ENCODE peak calls at places on chromosomes 11 and 22, in ten cellular contexts. O is lower lobe of right lung; J is esophagus squamous epithelium; P is endodermal cell; B is sigmoid colon; W is GM23248; R is CD8-positive, alpha-beta memory T cell; Z is left lung; T is cardiac muscle cell; S is PC-9. L is an unnamed sample.

GRCh38 chr11:2074266-2074825 is 64.8 kb downstream of the IGF2 start:
- DNase-seq in P (peak; percentile 84), Z (no peak), T (no peak), S (no peak), R (no peak), J (no peak), B (no peak), O (no peak), W (peak; percentile 8), L (no peak)

GRCh38 chr11:22426915-22427314 is 88.7 kb downstream of the SLC17A6 start:
- DNase-seq in S (no peak), J (no peak), O (no peak), Z (no peak), T (no peak), B (no peak), R (no peak), P (no peak), W (peak; percentile 48), L (no peak)

GRCh38 chr11:86876716-86877234 is 76.4 kb downstream of the PRSS23 start:
- DNase-seq in Z (no peak), P (no peak), T (no peak), R (no peak), J (no peak), O (no peak), B (no peak), S (no peak), W (no peak), L (no peak)

GRCh38 chr22:33018232-33018864 is 39.8 kb downstream of the SYN3 start:
- DNase-seq in P (peak; percentile 95), O (peak; percentile 52), Z (no peak), J (no peak), T (peak; percentile 67), S (no peak), R (no peak), W (peak; percentile 65), B (no peak), L (no peak)

GRCh38 chr11:96143016-96143670 is 199.9 kb downstream of the MAML2 start:
- DNase-seq in B (no peak), T (peak; percentile 78), J (no peak), W (peak; percentile 58), P (no peak), Z (no peak), R (no peak), S (peak; percentile 21), O (no peak), L (no peak)

GRCh38 chr22:50177537-50178470 is 7.3 kb downstream of the PANX2 start:
- DNase-seq in S (no peak), J (no peak), P (no peak), T (no peak), B (peak; percentile 56), W (no peak), O (peak; percentile 39), Z (peak; percentile 72), R (peak; percentile 44), L (no peak)

GRCh38 chr11:86955674-86956522 is 703 bp upstream of the FZD4 start:
- DNase-seq in W (peak; percentile 84), B (peak; percentile 93), T (peak; percentile 89), S (peak; percentile 77), R (no peak), O (peak; percentile 86), Z (peak; percentile 89), P (peak; percentile 94), J (no peak), L (no peak)

GRCh38 chr11:3655548-3655947 is 10.6 kb downstream of the ART1 start:
- DNase-seq in J (no peak), O (no peak), B (no peak), R (peak; percentile 5), W (no peak), T (no peak), S (no peak), Z (no peak), P (no peak), L (no peak)

GRCh38 chr11:65615950-65616574 is 486 bp downstream of the PCNX3 start:
- DNase-seq in Z (no peak), R (no peak), S (no peak), P (no peak), T (peak; percentile 31), B (no peak), J (no peak), W (peak; percentile 52), O (no peak), L (no peak)

GRCh38 chr11:65617990-65618751 is 2.6 kb downstream of the PCNX3 start:
- DNase-seq in B (no peak), O (no peak), Z (peak; percentile 79), W (no peak), J (no peak), S (no peak), T (no peak), R (no peak), P (no peak), L (no peak)

GRCh38 chr11:65618763-65619162 is 3.2 kb downstream of the PCNX3 start:
- DNase-seq in S (no peak), P (no peak), O (no peak), Z (peak; percentile 65), T (no peak), B (no peak), R (no peak), W (no peak), J (no peak), L (no peak)

GRCh38 chr11:65616575-65617001 is 1.0 kb downstream of the PCNX3 start:
- DNase-seq in P (no peak), Z (no peak), J (no peak), W (no peak), O (no peak), T (no peak), B (no peak), R (no peak), S (no peak), L (no peak)

GRCh38 chr11:65617136-65617850 is 1.7 kb downstream of the PCNX3 start:
- DNase-seq in O (no peak), J (no peak), T (no peak), S (no peak), Z (no peak), B (no peak), P (no peak), R (no peak), W (no peak), L (no peak)
- H3K4me3 ChIP-seq in O (peak overlapping the region; percentile 95), J (no peak overlapping the region), T (peak overlapping the region; percentile 51), S (peak overlapping the region; percentile 93), Z (peak overlapping the region; percentile 72), B (peak overlapping the region; percentile 88), P (peak overlapping the region; percentile 84), R (no peak overlapping the region), W (peak overlapping the region; percentile 80), L (no peak overlapping the region)

GRCh38 chr11:71489311-71490043 is 36.5 kb downstream of the NADSYN1 start:
- DNase-seq in P (no peak), J (no peak), B (peak; percentile 45), R (peak; percentile 39), T (peak; percentile 47), S (peak; percentile 35), Z (no peak), O (no peak), W (no peak), L (no peak)
- H3K36me3 ChIP-seq in P (peaks cover 46% of the 10 kb centered on the region), J (peaks cover 98% of the 10 kb centered on the region), B (peaks cover 27% of the 10 kb centered on the region), R (peaks cover 10% of the 10 kb centered on the region), T (no peaks in the 10 kb centered on the region), S (peaks cover 9% of the 10 kb centered on the region), Z (peaks cover 97% of the 10 kb centered on the region), O (peaks cover 87% of the 10 kb centered on the region), W (peaks cover 5% of the 10 kb centered on the region), L (peaks cover 57% of the 10 kb centered on the region)

GRCh38 chr11:117832511-117832910 is 8.0 kb upstream of the FXYD2 start:
- DNase-seq in W (no peak), S (no peak), Z (no peak), T (no peak), B (peak; percentile 39), O (no peak), P (peak; percentile 27), J (no peak), R (no peak), L (no peak)

GRCh38 chr11:117830072-117830471 is 5.5 kb upstream of the FXYD2 start:
- DNase-seq in T (no peak), Z (no peak), W (no peak), S (no peak), P (peak; percentile 43), O (no peak), B (peak; percentile 61), J (no peak), R (peak; percentile 33), L (no peak)

GRCh38 chr11:117831661-117832415 is 7.3 kb upstream of the FXYD2 start:
- DNase-seq in W (no peak), R (peak; percentile 32), T (no peak), Z (no peak), P (peak; percentile 37), B (peak; percentile 58), J (no peak), O (no peak), S (no peak), L (no peak)

GRCh38 chr11:117829369-117829725 is 4.8 kb upstream of the FXYD2 start:
- DNase-seq in W (no peak), P (peak; percentile 31), R (peak; percentile 43), T (no peak), B (peak; percentile 66), S (no peak), J (no peak), Z (no peak), O (no peak), L (no peak)

GRCh38 chr11:117830674-117831351 is 6.3 kb upstream of the FXYD2 start:
- DNase-seq in B (peak; percentile 44), Z (no peak), S (no peak), J (no peak), P (peak; percentile 63), O (no peak), T (no peak), W (no peak), R (peak; percentile 47), L (no peak)
- H3K4me1 ChIP-seq in B (peaks cover 12% of the 10 kb centered on the region), Z (peaks cover 49% of the 10 kb centered on the region), S (peaks cover 23% of the 10 kb centered on the region), J (peaks cover 48% of the 10 kb centered on the region), P (no peaks in the 10 kb centered on the region), O (peaks cover 25% of the 10 kb centered on the region), T (peaks cover 4% of the 10 kb centered on the region), W (no peaks in the 10 kb centered on the region), R (peaks cover 41% of the 10 kb centered on the region), L (peaks cover 21% of the 10 kb centered on the region)

DNA sequence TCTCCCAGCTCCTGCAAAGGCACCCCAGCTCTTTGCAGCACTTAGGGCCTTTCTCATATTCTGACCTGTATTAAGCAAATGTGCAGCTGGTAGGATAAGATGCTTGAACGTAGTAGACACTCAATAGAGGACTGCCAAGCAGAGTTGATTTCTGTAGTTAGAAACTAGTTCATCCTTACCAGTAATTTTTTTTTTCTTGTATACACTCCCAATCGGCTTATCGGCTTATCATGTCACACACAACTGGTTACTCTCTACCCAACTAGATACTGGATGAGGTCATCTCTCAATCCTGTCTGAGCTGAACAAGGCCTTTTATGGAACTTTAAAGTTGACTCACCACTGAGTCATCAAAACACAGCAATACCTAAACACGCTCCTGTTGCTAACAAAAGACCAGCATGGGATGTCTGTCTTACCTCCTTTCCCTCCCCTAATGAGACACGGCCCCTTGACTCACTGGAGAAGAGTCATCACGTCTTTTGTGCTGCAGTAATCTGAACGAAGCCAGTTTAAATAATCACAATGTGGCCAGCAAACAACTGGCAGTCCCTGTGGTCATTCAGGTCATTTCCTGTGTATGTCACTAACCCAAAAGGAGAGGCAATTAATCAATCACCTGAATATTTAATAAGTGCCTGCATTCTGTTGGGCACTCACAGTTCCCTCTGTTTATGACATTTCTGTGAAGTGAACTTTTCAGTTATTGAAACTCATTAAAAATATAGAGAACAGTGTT is 7.5 kb upstream of the WEE1 start:
- DNase-seq in P (peak; percentile 88), J (no peak), R (peak; percentile 79), Z (no peak), T (peak; percentile 100), O (no peak), W (peak; percentile 99), S (peak; percentile 99), B (peak; percentile 86), L (peak; percentile 21)
- H3K4me3 ChIP-seq in P (no peak overlapping the region), J (no peak overlapping the region), R (no peak overlapping the region), Z (no peak overlapping the region), T (no peak overlapping the region), O (no peak overlapping the region), W (peak overlapping the region; percentile 17), S (peak overlapping the region; percentile 16), B (no peak overlapping the region), L (no peak overlapping the region)

L was measured in effector memory CD4-positive, alpha-beta T cell.